ENCODE peak calls at places on chromosomes 13 and 19, in seven cellular contexts. F, H, X, I, C, M and O are unnamed samples. For H3K27me3 and H3K4me1, the result is how much of the 10 kb centered on the place peaks cover.

GRCh38 chr19:1970003-1970805 is 29.2 kb downstream of the CSNK1G2 start:
- DNase-seq in C (no peak), M (no peak), X (no peak), I (no peak), F (no peak), H (no peak), O (no peak)

GRCh38 chr13:50421457-50422130 is 406.4 kb downstream of the KCNRG start:
- DNase-seq in I (no peak), H (no peak), X (no peak), M (no peak), C (no peak), F (no peak), O (no peak)

GRCh38 chr13:45626731-45627374 is 11.3 kb upstream of the ERICH6B start:
- DNase-seq in M (no peak), H (no peak), F (no peak), X (no peak), I (no peak), C (no peak), O (no peak)

GRCh38 chr19:12769689-12770088 is 5.7 kb downstream of the HOOK2 start:
- DNase-seq in F (no peak), X (peak), M (no peak), C (no peak), I (no peak), H (no peak), O (no peak)

GRCh38 chr13:111909501-111909900 is 157.4 kb upstream of the SOX1 start:
- DNase-seq in F (no peak), X (no peak), I (peak), H (no peak), M (no peak), C (no peak), O (no peak)

GRCh38 chr19:51020988-51021651 is 1.6 kb upstream of the KLK10 start:
- DNase-seq in X (peak), I (peak), H (no peak), C (no peak), F (no peak), M (peak), O (no peak)

GRCh38 chr19:3783660-3784584 is 2.3 kb downstream of the MATK start:
- DNase-seq in M (no peak), F (no peak), H (no peak), I (no peak), X (no peak), C (no peak), O (no peak)

GRCh38 chr13:98960331-98961203 is 17.3 kb downstream of the DOCK9 start:
- DNase-seq in H (no peak), M (no peak), C (no peak), X (no peak), F (no peak), I (no peak), O (no peak)

GRCh38 chr19:47891923-47892666 is 6.0 kb upstream of the SULT2A1 start:
- DNase-seq in F (no peak), M (no peak), C (no peak), X (peak), H (no peak), I (no peak), O (no peak)

GRCh38 chr19:31501427-31502195 is 152.4 kb upstream of the TSHZ3 start:
- DNase-seq in X (no peak), C (no peak), H (no peak), M (no peak), F (no peak), I (peak), O (no peak)

GRCh38 chr13:104645786-104646185 is 1579.6 kb upstream of the SLC10A2 start:
- DNase-seq in F (no peak), I (no peak), H (no peak), X (no peak), C (no peak), M (no peak), O (no peak)

GRCh38 chr19:45103200-45103624 is 10.2 kb downstream of the PPP1R37 start:
- DNase-seq in C (no peak), I (no peak), M (no peak), F (no peak), H (no peak), X (no peak), O (no peak)

GRCh38 chr13:98071316-98071715 is 71.6 kb upstream of the FARP1 start:
- DNase-seq in I (no peak), H (no peak), M (no peak), X (no peak), C (no peak), F (no peak), O (no peak)

GRCh38 chr13:27789495-27790303 is 2.6 kb upstream of the GSX1 start:
- DNase-seq in C (no peak), F (no peak), X (no peak), I (no peak), H (no peak), M (no peak), O (no peak)

GRCh38 chr13:27791901-27792392 is 336 bp upstream of the GSX1 start:
- DNase-seq in M (no peak), I (no peak), F (no peak), H (no peak), C (no peak), X (no peak), O (no peak)

GRCh38 chr13:27789153-27789494 is 3.2 kb upstream of the GSX1 start:
- DNase-seq in X (no peak), M (no peak), F (no peak), C (no peak), H (no peak), I (no peak), O (no peak)

GRCh38 chr13:27791146-27791900 is 960 bp upstream of the GSX1 start:
- DNase-seq in I (no peak), F (no peak), M (no peak), H (no peak), X (no peak), C (no peak), O (no peak)

DNA sequence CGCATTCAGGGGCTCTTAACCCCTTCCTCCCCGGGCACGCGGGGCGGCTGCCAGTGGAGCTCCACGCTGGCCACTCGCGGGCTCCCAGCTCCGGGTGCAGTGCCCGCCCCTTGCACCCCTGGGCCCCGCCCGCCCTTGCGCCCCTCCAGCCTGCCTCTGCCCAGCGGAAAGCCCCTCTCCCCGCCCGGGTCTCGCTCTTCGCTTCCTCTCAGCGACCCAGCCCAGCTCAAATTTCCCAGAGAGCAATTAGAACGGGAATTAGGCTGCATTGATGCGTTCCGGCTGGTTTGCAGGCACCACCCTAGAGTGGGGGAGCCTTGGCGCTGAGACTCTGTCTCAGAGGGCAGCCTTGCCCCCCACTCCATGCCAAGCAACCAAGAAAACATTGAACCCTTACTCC is 1.8 kb upstream of the GSX1 start:
- DNase-seq in C (no peak), F (no peak), X (no peak), I (no peak), H (no peak), M (no peak), O (no peak)
- H3K4me3 ChIP-seq in C (peak), F (peak), X (no peak), I (no peak), H (peak), M (peak), O (peak)

GRCh38 chr13:112967666-112968379 is 1.2 kb upstream of the MCF2L start:
- DNase-seq in F (no peak), I (peak), C (no peak), H (no peak), X (no peak), M (no peak), O (no peak)
- H3K27me3 ChIP-seq in F (half or more), I (under half), C (half or more), H (under half), X (under half), M (under half), O (under half)

GRCh38 chr13:110337287-110337686 is 30.2 kb downstream of the COL4A2 start:
- DNase-seq in F (no peak), M (no peak), C (no peak), I (no peak), H (no peak), X (no peak), O (peak)
- H3K4me1 ChIP-seq in F (under half), M (half or more), C (half or more), I (under half), H (under half), X (under half), O (half or more)

DNA sequence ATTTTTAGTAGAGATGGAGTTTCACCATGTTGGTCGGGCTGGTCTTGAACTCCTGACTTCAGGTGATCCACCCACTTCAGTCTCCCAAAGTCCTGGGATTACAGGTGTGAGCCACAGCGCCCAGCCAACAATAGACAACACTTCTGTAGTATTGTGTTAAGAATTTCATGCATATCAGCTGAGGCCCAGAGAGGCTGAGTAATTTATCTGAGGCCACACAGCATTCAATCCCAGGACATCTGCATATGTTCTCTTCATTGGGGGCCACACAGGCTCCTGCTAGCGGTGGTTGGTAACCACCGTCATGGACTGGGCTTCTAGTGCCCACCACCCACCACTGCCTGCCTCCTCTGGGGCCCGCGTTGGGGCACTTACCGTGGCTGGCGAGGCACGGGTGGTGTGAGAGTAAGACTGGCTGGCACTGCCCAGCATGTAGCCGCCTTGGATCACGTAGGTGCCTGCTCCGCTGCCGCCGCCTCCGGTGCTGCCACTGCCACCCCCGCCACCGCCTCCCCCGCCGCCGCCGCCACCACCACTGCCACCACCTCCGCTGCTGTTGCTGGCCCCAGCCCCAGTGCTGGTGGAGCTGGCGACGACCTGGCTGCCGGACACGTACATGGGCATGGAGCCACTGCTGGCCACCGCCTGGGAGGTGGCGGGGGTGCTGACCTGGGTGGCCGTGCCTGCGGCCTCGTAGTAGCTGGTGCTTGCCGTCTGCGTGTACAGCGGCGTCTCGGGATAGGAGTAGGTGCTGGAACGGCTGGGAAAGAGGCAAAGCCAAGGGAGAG is 20.3 kb downstream of the DCAF15 start:
- DNase-seq in I (peak), C (no peak), X (no peak), F (no peak), M (no peak), H (no peak), O (no peak)
- H3K4me3 ChIP-seq in I (no peak), C (no peak), X (no peak), F (no peak), M (no peak), H (no peak), O (no peak)

GRCh38 chr19:7865262-7865911 is 8.8 kb downstream of the PRR36 start:
- DNase-seq in C (no peak), I (no peak), H (no peak), M (no peak), F (no peak), X (no peak), O (no peak)
- H3K27me3 ChIP-seq in C (half or more), I (under half), H (under half), M (half or more), F (half or more), X (under half), O (half or more)

GRCh38 chr13:21615427-21615826 is 11.5 kb upstream of the MICU2 start:
- DNase-seq in F (no peak), H (no peak), X (no peak), C (no peak), M (no peak), I (no peak), O (no peak)

GRCh38 chr13:21616205-21616604 is 12.2 kb upstream of the MICU2 start:
- DNase-seq in C (no peak), H (no peak), I (no peak), F (no peak), M (no peak), X (no peak), O (no peak)

GRCh38 chr13:21613791-21614190 is 9.8 kb upstream of the MICU2 start:
- DNase-seq in C (no peak), I (no peak), H (no peak), M (no peak), X (no peak), F (no peak), O (no peak)

GRCh38 chr13:21619633-21620220 is 15.8 kb upstream of the MICU2 start:
- DNase-seq in F (no peak), M (no peak), C (no peak), X (no peak), I (no peak), H (no peak), O (no peak)

GRCh38 chr13:21616880-21617279 is 12.9 kb upstream of the MICU2 start:
- DNase-seq in C (no peak), F (no peak), I (no peak), H (no peak), X (peak), M (no peak), O (no peak)
- H3K4me1 ChIP-seq in C (under half), F (under half), I (under half), H (under half), X (under half), M (under half), O (under half)